ENCODE peak calls at places on chromosome 21, in four cellular contexts. K, T, E and I are unnamed samples.

GRCh38 chr21:36135391-36136094 is 664 bp downstream of the CBR3 start:
- DNase-seq in E (peak; percentile 22), K (peak; percentile 80), T (peak; percentile 75), I (peak; percentile 86)

GRCh38 chr21:44349847-44350772 is 3.3 kb upstream of the TRPM2 start:
- DNase-seq in E (no peak), T (no peak), K (no peak), I (no peak)

GRCh38 chr21:16912075-16912474 is 600.8 kb upstream of the CXADR start:
- DNase-seq in K (peak; percentile 4), E (no peak), T (no peak), I (peak; percentile 12)

GRCh38 chr21:43361493-43362296 is 65.2 kb downstream of the SIK1 start:
- DNase-seq in T (no peak), K (peak; percentile 69), E (peak; percentile 18), I (peak; percentile 69)

GRCh38 chr21:36306872-36307534 is 13.0 kb upstream of the MORC3 start:
- DNase-seq in K (no peak), T (no peak), E (no peak), I (no peak)

GRCh38 chr21:39581414-39581813 is 31.3 kb upstream of the B3GALT5 start:
- DNase-seq in T (no peak), K (no peak), E (no peak), I (no peak)

GRCh38 chr21:19034041-19034440 is 630.5 kb upstream of the TMPRSS15 start:
- DNase-seq in T (no peak), E (no peak), K (no peak), I (no peak)

GRCh38 chr21:37006243-37006520 is 320 bp upstream of the RIPPLY3 start:
- DNase-seq in T (no peak), E (no peak), K (no peak), I (no peak)

GRCh38 chr21:34639882-34640788 is 25.2 kb upstream of the RCAN1 start:
- DNase-seq in T (no peak), E (peak; percentile 21), K (peak; percentile 22), I (no peak)

GRCh38 chr21:44365251-44365966 is 12.0 kb downstream of the TRPM2 start:
- DNase-seq in K (no peak), E (no peak), T (no peak), I (no peak)

GRCh38 chr21:36959020-36959835 is 7.2 kb downstream of the HLCS start:
- DNase-seq in T (no peak), K (no peak), E (no peak), I (no peak)

GRCh38 chr21:45146301-45146700 is 71.9 kb downstream of the ADARB1 start:
- DNase-seq in E (no peak), K (no peak), T (no peak), I (no peak)

GRCh38 chr21:45655071-45655470 is 11.5 kb downstream of the PCBP3 start:
- DNase-seq in K (peak; percentile 91), E (no peak), T (no peak), I (no peak)

GRCh38 chr21:29989634-29990234 is 49.9 kb upstream of the GRIK1 start:
- DNase-seq in K (peak; percentile 0), T (no peak), E (no peak), I (no peak)

GRCh38 chr21:28640326-28640725 is 352.4 kb downstream of the LTN1 start:
- DNase-seq in K (no peak), T (no peak), E (no peak), I (no peak)

GRCh38 chr21:39020751-39021474 is 162.3 kb downstream of the PSMG1 start:
- DNase-seq in E (no peak), K (peak; percentile 85), T (no peak), I (peak; percentile 35)

GRCh38 chr21:45378258-45378966 is 26.6 kb upstream of the COL18A1 start:
- DNase-seq in T (no peak), K (peak; percentile 37), E (no peak), I (peak; percentile 62)

GRCh38 chr21:35953570-35953969 is 106.8 kb downstream of the SETD4 start:
- DNase-seq in K (no peak), T (no peak), E (no peak), I (no peak)

GRCh38 chr21:39891111-39891510 is 23.9 kb downstream of the PCP4 start:
- DNase-seq in K (no peak), T (no peak), E (no peak), I (no peak)

GRCh38 chr21:40334159-40334558 is 466.9 kb downstream of the PCP4 start:
- DNase-seq in E (no peak), K (no peak), T (no peak), I (no peak)

GRCh38 chr21:32334980-32335471 is 36.4 kb downstream of the MRAP start:
- DNase-seq in T (no peak), K (no peak), E (no peak), I (no peak)

GRCh38 chr21:32829504-32829903 is 57.9 kb upstream of the PAXBP1 start:
- DNase-seq in K (no peak), E (no peak), T (no peak), I (no peak)

GRCh38 chr21:26169061-26169610 is 1.4 kb downstream of the APP start:
- DNase-seq in T (no peak), K (peak; percentile 77), E (peak; percentile 21), I (peak; percentile 57)

GRCh38 chr21:42445311-42445710 is 41.6 kb downstream of the UBASH3A start:
- DNase-seq in E (no peak), T (no peak), K (no peak), I (no peak)

GRCh38 chr21:37699024-37699770 is 217.1 kb downstream of the KCNJ6 start:
- DNase-seq in T (no peak), K (no peak), E (no peak), I (no peak)

GRCh38 chr21:36035381-36035791 is 24.9 kb downstream of the SETD4 start:
- DNase-seq in T (no peak), E (no peak), K (no peak), I (no peak)

GRCh38 chr21:35587841-35588390 is 472.4 kb downstream of the SETD4 start:
- DNase-seq in T (no peak), K (no peak), E (no peak), I (no peak)

GRCh38 chr21:44938976-44939531 is 775 bp upstream of the SLX9 start:
- DNase-seq in K (no peak), E (no peak), T (no peak), I (no peak)

GRCh38 chr21:26943916-26944315 is 23.0 kb downstream of the ADAMTS5 start:
- DNase-seq in T (no peak), K (no peak), E (no peak), I (no peak)

GRCh38 chr21:46049890-46050650 is 47.8 kb upstream of the COL6A2 start:
- DNase-seq in T (no peak), E (no peak), K (no peak), I (no peak)

GRCh38 chr21:15495965-15496364 is 233.8 kb upstream of the USP25 start:
- DNase-seq in E (no peak), T (no peak), K (peak; percentile 1), I (no peak)

GRCh38 chr21:36962098-36962780 is 4.2 kb downstream of the HLCS start:
- DNase-seq in T (no peak), E (no peak), K (no peak), I (no peak)

GRCh38 chr21:23223882-23224281 is 2225.7 kb downstream of the NCAM2 start:
- DNase-seq in E (no peak), T (no peak), K (no peak), I (no peak)

GRCh38 chr21:14706712-14707111 is 160.6 kb upstream of the SAMSN1 start:
- DNase-seq in E (no peak), K (no peak), T (no peak), I (no peak)